ENCODE peak calls at places on chromosomes 5 and 9, in eight cellular contexts. A is BE2C; P is GM23248; I is Caco-2; E is pancreas; U is spleen; Y is CD8-positive, alpha-beta memory T cell; V is neuronal stem cell. M is an unnamed sample.
A peak's percentile ranks its signal among the peaks of the same experiment; 100 is the strongest.

GRCh38 chr5:51387854-51388320 is 4.6 kb downstream of the ISL1 start:
- DNase-seq in A (peak; percentile 41), P (no peak), I (no peak), E (no peak), U (no peak), Y (no peak), V (no peak), M (no peak)

GRCh38 chr9:109474170-109474569 is 23.9 kb downstream of the PTPN3 start:
- DNase-seq in A (no peak), P (no peak), I (no peak), E (no peak), U (no peak), Y (no peak), V (no peak), M (no peak)

GRCh38 chr9:36118706-36119105 is 17.8 kb upstream of the GLIPR2 start:
- DNase-seq in A (no peak), P (peak; percentile 28), I (no peak), E (no peak), U (no peak), Y (no peak), V (no peak), M (no peak)

GRCh38 chr5:138448481-138449398 is 9.9 kb downstream of the REEP2 start:
- DNase-seq in A (no peak), P (peak; percentile 86), I (no peak), E (no peak), U (no peak), Y (no peak), V (no peak), M (no peak)

GRCh38 chr9:128635266-128636023 is 21.2 kb downstream of the DYNC2I2 start:
- DNase-seq in A (peak; percentile 92), P (peak; percentile 99), I (peak; percentile 99), E (peak; percentile 97), U (peak; percentile 85), Y (no peak), V (peak; percentile 39), M (no peak)

GRCh38 chr9:114737118-114737517 is 55.1 kb upstream of the TEX48 start:
- DNase-seq in A (no peak), P (no peak), I (peak; percentile 43), E (no peak), U (no peak), Y (no peak), V (no peak), M (no peak)

GRCh38 chr9:113398796-113399195 is 2.3 kb downstream of the ALAD start:
- DNase-seq in A (no peak), P (peak; percentile 8), I (no peak), E (no peak), U (no peak), Y (no peak), V (no peak), M (no peak)

GRCh38 chr5:43602456-43602817 is 543 bp upstream of the NNT start:
- DNase-seq in A (peak; percentile 65), P (peak; percentile 74), I (peak; percentile 57), E (no peak), U (no peak), Y (no peak), V (peak; percentile 41), M (peak; percentile 5)

GRCh38 chr5:142537938-142538337 is 148.0 kb downstream of the FGF1 start:
- DNase-seq in A (no peak), P (peak; percentile 71), I (no peak), E (no peak), U (no peak), Y (no peak), V (no peak), M (no peak)

GRCh38 chr9:95099321-95100070 is 218.0 kb downstream of the FANCC start:
- DNase-seq in A (no peak), P (no peak), I (no peak), E (peak; percentile 55), U (no peak), Y (no peak), V (no peak), M (no peak)
- H3K36me3 ChIP-seq in A (peaks cover 70% of the 10 kb centered on the region), P (no peaks in the 10 kb centered on the region), I (no peaks in the 10 kb centered on the region), E (no peaks in the 10 kb centered on the region), U (peaks cover 3% of the 10 kb centered on the region), Y (no peaks in the 10 kb centered on the region), V (peaks cover 5% of the 10 kb centered on the region), M (no peaks in the 10 kb centered on the region)

GRCh38 chr5:54524082-54524481 is 6.5 kb downstream of the SNX18 start:
- DNase-seq in A (no peak), P (no peak), I (no peak), E (no peak), U (no peak), Y (no peak), V (no peak), M (no peak)

GRCh38 chr5:54523534-54523933 is 6.0 kb downstream of the SNX18 start:
- DNase-seq in A (no peak), P (no peak), I (no peak), E (no peak), U (no peak), Y (no peak), V (no peak), M (no peak)

GRCh38 chr5:54520940-54521339 is 3.4 kb downstream of the SNX18 start:
- DNase-seq in A (no peak), P (peak; percentile 57), I (no peak), E (no peak), U (no peak), Y (no peak), V (no peak), M (no peak)

GRCh38 chr5:54520438-54520846 is 2.9 kb downstream of the SNX18 start:
- DNase-seq in A (peak; percentile 30), P (peak; percentile 65), I (no peak), E (no peak), U (no peak), Y (no peak), V (no peak), M (no peak)

DNA sequence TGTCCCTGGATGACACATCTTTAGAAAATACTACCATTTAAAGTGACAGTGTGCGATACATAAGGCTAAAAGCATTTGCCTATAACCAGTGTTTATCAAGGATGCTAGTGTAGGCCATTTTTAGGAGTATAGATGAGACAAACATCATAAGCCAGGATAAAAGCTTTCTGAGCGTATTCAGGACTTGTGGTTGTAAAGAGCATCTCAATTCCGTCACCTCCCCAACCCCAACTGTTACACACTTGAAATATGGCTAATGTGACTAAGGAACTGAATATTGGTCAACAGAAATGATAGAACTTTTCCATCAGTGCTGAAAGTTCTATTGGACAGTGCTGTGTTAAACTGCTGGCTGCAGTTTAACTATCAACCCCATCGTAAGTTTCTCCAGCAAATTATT is 4.5 kb downstream of the SNX18 start:
- DNase-seq in A (no peak), P (peak; percentile 49), I (no peak), E (no peak), U (no peak), Y (no peak), V (no peak), M (no peak)
- H3K4me3 ChIP-seq in A (no peak overlapping the region), P (peak overlapping the region; percentile 98), I (no peak overlapping the region), E (peak overlapping the region; percentile 88), U (peak overlapping the region; percentile 96), Y (no peak overlapping the region), V (no peak overlapping the region), M (no peak overlapping the region)

GRCh38 chr9:134061688-134062371 is 6.0 kb downstream of the BRD3 start:
- DNase-seq in A (no peak), P (no peak), I (no peak), E (peak; percentile 77), U (peak; percentile 72), Y (no peak), V (no peak), M (no peak)
- H3K36me3 ChIP-seq in A (peaks cover 3% of the 10 kb centered on the region), P (no peaks in the 10 kb centered on the region), I (no peaks in the 10 kb centered on the region), E (no peaks in the 10 kb centered on the region), U (no peaks in the 10 kb centered on the region), Y (no peaks in the 10 kb centered on the region), V (peaks cover 7% of the 10 kb centered on the region), M (no peaks in the 10 kb centered on the region)

GRCh38 chr5:93497101-93497500 is 83.9 kb downstream of the NR2F1-AS1 start:
- DNase-seq in A (no peak), P (no peak), I (no peak), E (no peak), U (no peak), Y (no peak), V (no peak), M (no peak)
- H3K4me3 ChIP-seq in A (no peak overlapping the region), P (no peak overlapping the region), I (no peak overlapping the region), E (no peak overlapping the region), U (no peak overlapping the region), Y (no peak overlapping the region), V (no peak overlapping the region), M (no peak overlapping the region)

GRCh38 chr9:21812415-21812814 is 10.0 kb downstream of the MTAP start:
- DNase-seq in A (no peak), P (peak; percentile 79), I (no peak), E (no peak), U (no peak), Y (no peak), V (no peak), M (no peak)
- H3K36me3 ChIP-seq in A (peaks cover 79% of the 10 kb centered on the region), P (peaks cover 19% of the 10 kb centered on the region), I (no peaks in the 10 kb centered on the region), E (no peaks in the 10 kb centered on the region), U (peaks cover 18% of the 10 kb centered on the region), Y (peaks cover 18% of the 10 kb centered on the region), V (peaks cover 23% of the 10 kb centered on the region), M (peaks cover 7% of the 10 kb centered on the region)

DNA sequence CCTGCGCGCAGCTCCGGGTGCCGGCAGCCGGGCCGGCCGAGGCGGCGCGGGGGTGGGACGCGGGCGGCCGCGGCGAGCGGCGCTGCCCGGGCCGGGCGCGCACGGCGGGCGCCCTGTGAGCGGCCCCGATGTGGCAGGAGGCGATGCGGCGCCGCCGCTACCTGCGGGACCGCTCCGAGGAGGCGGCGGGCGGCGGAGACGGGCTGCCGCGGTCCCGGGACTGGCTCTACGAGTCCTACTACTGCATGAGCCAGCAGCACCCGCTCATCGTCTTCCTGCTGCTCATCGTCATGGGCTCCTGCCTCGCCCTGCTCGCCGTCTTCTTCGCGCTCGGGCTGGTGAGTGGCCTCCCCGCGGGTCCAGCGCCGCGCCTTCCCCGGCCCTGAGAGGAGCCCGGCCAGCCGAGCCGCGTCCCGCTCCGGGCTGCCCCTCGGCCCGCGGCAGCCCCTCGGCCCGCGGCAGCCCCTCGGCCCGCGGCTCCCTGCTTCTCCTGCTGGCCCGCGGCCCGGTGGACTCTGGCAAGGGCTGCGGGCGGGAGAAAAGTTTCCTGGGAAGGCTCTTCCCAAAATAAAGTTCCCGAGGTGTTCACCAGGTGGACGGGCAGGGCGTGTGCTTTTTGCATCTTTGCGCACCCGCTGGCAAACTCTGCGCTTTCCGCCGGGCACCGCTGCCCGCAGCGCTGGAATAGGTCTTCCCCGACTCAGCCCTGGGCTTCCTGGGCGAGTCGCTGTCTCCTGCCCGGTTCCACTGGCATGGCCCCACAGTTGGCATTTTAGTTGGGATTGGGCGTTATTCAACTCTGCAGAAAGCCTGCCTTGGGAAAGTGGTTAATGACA is 449 bp downstream of the ADCY2 start:
- DNase-seq in A (no peak), P (peak; percentile 50), I (no peak), E (peak; percentile 61), U (no peak), Y (no peak), V (no peak), M (no peak)
- H3K4me3 ChIP-seq in A (no peak overlapping the region), P (peak overlapping the region; percentile 38), I (peak overlapping the region; percentile 21), E (peak overlapping the region; percentile 48), U (peak overlapping the region; percentile 30), Y (no peak overlapping the region), V (peak overlapping the region; percentile 77), M (no peak overlapping the region)

DNA sequence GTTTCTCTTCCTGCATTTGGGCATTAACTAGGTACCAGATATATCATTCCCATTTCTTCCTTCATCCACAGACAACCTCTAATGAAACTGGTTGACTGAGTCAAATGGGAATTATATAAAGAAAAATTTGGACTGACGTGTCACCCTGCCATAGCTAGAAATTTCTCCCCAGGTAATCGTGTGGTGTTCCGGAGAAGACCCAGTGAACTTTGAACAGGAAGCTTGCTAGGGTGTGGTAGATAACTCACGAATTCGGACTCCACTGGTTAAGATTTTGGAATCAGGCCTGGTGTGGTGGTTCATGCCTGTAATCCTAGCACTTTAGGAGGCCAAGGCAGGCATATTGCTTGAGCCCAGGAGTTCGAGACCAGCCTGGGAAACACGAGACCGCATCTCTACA is 114.3 kb upstream of the OTULINL start:
- DNase-seq in A (no peak), P (no peak), I (no peak), E (no peak), U (no peak), Y (no peak), V (no peak), M (no peak)
- H3K36me3 ChIP-seq in A (peaks cover 81% of the 10 kb centered on the region), P (peaks cover 95% of the 10 kb centered on the region), I (peaks cover 1% of the 10 kb centered on the region), E (peaks cover 3% of the 10 kb centered on the region), U (peaks cover 23% of the 10 kb centered on the region), Y (no peaks in the 10 kb centered on the region), V (peaks cover 23% of the 10 kb centered on the region), M (no peaks in the 10 kb centered on the region)

M was measured in CD8-positive, alpha-beta T cell.